ENCODE peak calls at places on chromosome 12, in nine cellular contexts. N, A, P, D, W, H, S, X and R are unnamed samples. For H3K4me1, the result is how much of the 10 kb centered on the place peaks cover.

GRCh38 chr12:116053479-116054195 is 223.9 kb downstream of the MED13L start:
- DNase-seq in X (peak), P (peak), D (no peak), H (no peak), A (no peak), S (no peak), N (peak), W (peak), R (peak)

GRCh38 chr12:45212064-45212463 is 3.8 kb upstream of the ANO6 start:
- DNase-seq in W (no peak), N (no peak), P (no peak), S (no peak), A (no peak), X (no peak), H (no peak), D (no peak), R (no peak)

GRCh38 chr12:4104722-4105244 is 168.8 kb upstream of the CCND2 start:
- DNase-seq in N (no peak), A (no peak), H (no peak), P (no peak), D (no peak), X (no peak), W (no peak), S (no peak), R (no peak)

GRCh38 chr12:11081987-11082386 is 10.1 kb downstream of the TAS2R43 start:
- DNase-seq in X (no peak), W (no peak), D (no peak), N (no peak), P (no peak), H (no peak), S (no peak), A (no peak), R (no peak)

GRCh38 chr12:53173085-53173715 is 7.3 kb upstream of the ZNF740 start:
- DNase-seq in N (no peak), S (no peak), H (no peak), X (peak), A (no peak), D (no peak), P (no peak), W (no peak), R (no peak)

GRCh38 chr12:41699658-41700057 is 445.0 kb downstream of the GXYLT1 start:
- DNase-seq in P (no peak), S (no peak), D (no peak), H (no peak), X (no peak), W (no peak), A (no peak), N (no peak), R (peak)

GRCh38 chr12:112380663-112381420 is 1.4 kb downstream of the HECTD4 start:
- DNase-seq in W (peak), P (no peak), H (peak), X (no peak), S (peak), A (no peak), N (no peak), D (no peak), R (peak)

GRCh38 chr12:64890873-64891468 is 66.5 kb downstream of the TBC1D30 start:
- DNase-seq in A (peak), P (no peak), N (no peak), W (no peak), S (peak), D (peak), X (peak), H (no peak), R (peak)

GRCh38 chr12:130076126-130076525 is 86.1 kb upstream of the FZD10 start:
- DNase-seq in P (no peak), D (no peak), W (no peak), X (no peak), H (no peak), A (no peak), N (no peak), S (no peak), R (no peak)

GRCh38 chr12:91091916-91092715 is 19.2 kb downstream of the LUM start:
- DNase-seq in W (no peak), N (no peak), D (no peak), X (no peak), P (no peak), H (no peak), S (no peak), A (no peak), R (no peak)

GRCh38 chr12:51954465-51955361 is 3.2 kb downstream of the ACVR1B start:
- DNase-seq in N (no peak), P (no peak), H (no peak), S (no peak), W (peak), A (no peak), X (no peak), D (no peak), R (no peak)

GRCh38 chr12:102542816-102543448 is 62.6 kb upstream of the IGF1 start:
- DNase-seq in W (no peak), P (no peak), S (no peak), X (peak), N (no peak), A (no peak), H (no peak), D (no peak), R (no peak)

GRCh38 chr12:117718559-117718958 is 250.2 kb downstream of the KSR2 start:
- DNase-seq in D (no peak), S (peak), W (no peak), H (no peak), A (no peak), X (no peak), N (no peak), P (no peak), R (no peak)

GRCh38 chr12:10331642-10332239 is 24.1 kb downstream of the KLRD1 start:
- DNase-seq in A (peak), D (peak), H (no peak), P (no peak), X (peak), N (no peak), W (no peak), S (peak), R (peak)

GRCh38 chr12:4256043-4256826 is 17.3 kb upstream of the CCND2 start:
- DNase-seq in W (no peak), H (no peak), N (no peak), D (no peak), A (no peak), S (no peak), X (no peak), P (no peak), R (no peak)

GRCh38 chr12:88814789-88815188 is 234.5 kb upstream of the KITLG start:
- DNase-seq in P (no peak), S (no peak), X (no peak), A (no peak), W (no peak), N (no peak), D (no peak), H (no peak), R (no peak)

GRCh38 chr12:88579572-88579940 is 715 bp downstream of the KITLG start:
- DNase-seq in X (no peak), W (peak), S (peak), P (peak), D (peak), N (peak), H (peak), A (no peak), R (no peak)

GRCh38 chr12:1760566-1761382 is 59.6 kb upstream of the LRTM2 start:
- DNase-seq in H (no peak), P (no peak), W (peak), X (peak), S (no peak), D (peak), A (no peak), N (no peak), R (no peak)

GRCh38 chr12:95705143-95705542 is 85.4 kb downstream of the NTN4 start:
- DNase-seq in A (no peak), N (no peak), H (no peak), W (no peak), D (no peak), P (no peak), S (no peak), X (no peak), R (no peak)

GRCh38 chr12:123126294-123127144 is 24.4 kb downstream of the PITPNM2 start:
- DNase-seq in D (peak), S (no peak), N (peak), W (peak), H (no peak), A (no peak), X (peak), P (peak), R (no peak)

GRCh38 chr12:13661005-13661887 is 320.2 kb downstream of the GRIN2B start:
- DNase-seq in D (peak), H (peak), S (peak), W (peak), N (peak), X (peak), P (peak), A (no peak), R (peak)

GRCh38 chr12:75439930-75440329 is 40.6 kb upstream of the GLIPR1 start:
- DNase-seq in W (no peak), A (no peak), N (no peak), S (no peak), P (no peak), D (no peak), X (no peak), H (no peak), R (no peak)

GRCh38 chr12:62802981-62803380 is 132.0 kb downstream of the PPM1H start:
- DNase-seq in W (no peak), S (no peak), A (no peak), N (no peak), X (peak), D (no peak), P (no peak), H (no peak), R (no peak)

GRCh38 chr12:104054681-104055346 is 4.8 kb upstream of the GLT8D2 start:
- DNase-seq in A (no peak), P (no peak), H (no peak), W (no peak), X (no peak), N (no peak), S (no peak), D (no peak), R (no peak)

GRCh38 chr12:107522692-107523477 is 162.7 kb upstream of the PWP1 start:
- DNase-seq in W (no peak), H (peak), P (no peak), X (no peak), D (no peak), N (no peak), A (no peak), S (peak), R (peak)

DNA sequence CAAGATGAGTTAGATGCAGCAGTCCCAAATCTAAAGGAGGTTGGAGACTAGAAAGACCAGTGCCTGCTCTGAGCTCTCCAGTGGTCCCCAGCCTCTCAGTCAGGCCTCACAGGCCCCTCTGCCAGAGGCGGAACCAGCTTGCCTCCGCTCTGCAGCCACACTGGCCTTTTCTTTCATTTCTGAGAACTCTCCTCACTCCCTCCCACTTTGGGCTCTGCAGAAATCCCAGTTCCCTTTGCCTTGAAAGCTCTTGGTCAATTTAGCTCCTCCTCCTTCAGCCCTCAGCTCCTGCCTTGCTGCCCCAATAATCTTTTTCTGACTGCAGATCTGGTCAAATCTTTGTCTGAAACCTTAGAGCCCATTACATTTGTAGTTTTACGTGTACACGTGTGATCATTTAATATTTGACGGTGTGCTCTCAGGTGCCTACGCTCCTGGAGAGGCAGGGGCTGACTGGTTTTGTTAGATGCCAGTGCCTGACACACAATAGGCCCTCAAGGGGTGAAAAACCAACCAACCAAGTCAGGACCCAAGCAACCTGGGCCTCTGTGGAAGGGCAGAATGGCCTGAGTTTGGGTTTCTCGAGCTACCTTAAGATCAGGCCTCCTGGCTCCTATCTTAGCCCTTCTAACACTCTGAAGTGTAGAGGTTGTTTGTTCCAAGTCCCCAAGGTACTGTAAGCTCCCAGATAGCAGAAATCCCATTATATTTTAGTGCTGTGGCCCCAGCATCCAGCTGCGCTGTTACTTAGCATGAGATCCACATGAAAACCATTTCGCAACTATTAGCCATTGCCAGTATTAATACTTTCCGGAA is 1.1 kb upstream of the NUDT4 start:
- DNase-seq in H (peak), S (peak), A (no peak), N (no peak), P (no peak), X (peak), D (no peak), W (no peak), R (peak)
- H3K4me3 ChIP-seq in H (peak), S (peak), A (peak), N (peak), P (peak), X (peak), D (peak), W (peak), R (peak)

GRCh38 chr12:132448453-132448800 is 41.5 kb upstream of the FBRSL1 start:
- DNase-seq in P (peak), S (no peak), H (no peak), A (no peak), W (no peak), N (no peak), X (no peak), D (no peak), R (no peak)
- H3K4me1 ChIP-seq in P (under half), S (under half), H (under half), A (under half), W (under half), N (under half), X (under half), D (under half), R (under half)

DNA sequence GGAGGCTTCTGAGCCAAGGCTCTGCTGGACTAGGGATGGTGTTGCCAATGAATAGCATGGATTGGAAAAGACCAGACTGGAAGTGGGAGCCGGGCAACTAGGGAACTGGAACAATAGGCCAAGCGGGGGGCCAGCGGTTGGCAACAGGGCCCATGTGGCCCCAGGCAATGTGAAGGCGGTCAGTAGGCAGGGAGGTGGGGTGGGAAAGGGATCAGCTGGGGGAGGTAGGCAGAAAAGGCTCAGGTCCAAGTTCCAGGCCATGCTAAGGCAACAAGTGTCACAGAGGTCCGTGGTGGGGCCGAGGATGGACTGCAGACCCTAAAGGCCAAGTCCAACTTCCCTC is 14.9 kb upstream of the MLXIP start:
- DNase-seq in A (no peak), D (no peak), N (peak), X (no peak), P (no peak), H (peak), W (no peak), S (no peak), R (peak)
- H3K4me3 ChIP-seq in A (no peak), D (no peak), N (peak), X (no peak), P (peak), H (no peak), W (no peak), S (no peak), R (no peak)

GRCh38 chr12:6767301-6767591 is 1.1 kb downstream of the PTMS start:
- DNase-seq in D (no peak), A (no peak), P (no peak), X (no peak), H (no peak), W (no peak), S (peak), N (no peak), R (no peak)
- H3K4me1 ChIP-seq in D (half or more), A (under half), P (half or more), X (under half), H (under half), W (under half), S (under half), N (half or more), R (under half)

GRCh38 chr12:57487597-57488396 is at the start of gene MARS1:
- DNase-seq in X (peak), H (peak), S (peak), N (peak), W (peak), D (peak), P (peak), A (peak), R (peak)

GRCh38 chr12:57489157-57489641 is 1.3 kb downstream of the MARS1 start:
- DNase-seq in S (no peak), A (no peak), N (no peak), H (no peak), D (no peak), W (no peak), P (no peak), X (peak), R (no peak)

GRCh38 chr12:57485695-57486094 is 2.2 kb upstream of the MARS1 start:
- DNase-seq in N (no peak), S (no peak), A (no peak), X (no peak), D (no peak), W (no peak), H (no peak), P (no peak), R (no peak)

GRCh38 chr12:57488397-57489156 is 709 bp downstream of the MARS1 start:
- DNase-seq in S (no peak), D (no peak), H (no peak), A (no peak), W (no peak), P (no peak), X (peak), N (no peak), R (no peak)

GRCh38 chr12:57487055-57487596 is 742 bp upstream of the MARS1 start:
- DNase-seq in D (no peak), P (no peak), S (no peak), A (no peak), X (no peak), W (no peak), N (no peak), H (no peak), R (no peak)
- H3K4me3 ChIP-seq in D (peak), P (peak), S (no peak), A (no peak), X (no peak), W (peak), N (peak), H (peak), R (peak)

GRCh38 chr12:81303935-81304334 is 226.1 kb downstream of the ACSS3 start:
- DNase-seq in N (no peak), W (no peak), P (no peak), S (no peak), A (no peak), H (no peak), X (no peak), D (no peak), R (no peak)
- H3K4me1 ChIP-seq in N (under half), W (under half), P (under half), S (under half), A (under half), H (under half), X (under half), D (under half), R (under half)